ENCODE peak calls at places on chromosomes 6 and 20, in nine cellular contexts. J is GM23248, W is neural progenitor cell, B is PC-3, Y is SK-N-SH, A is GM23338, E is HCT116, Q is hepatocyte, L is MM.1S. X is an unnamed sample.

GRCh38 chr20:19909696-19910095 is 107.5 kb upstream of the NAA20 start:
- DNase-seq in Q (no peak), W (no peak), Y (no peak), B (no peak), E (no peak), L (no peak), J (peak), A (no peak), X (no peak)

GRCh38 chr6:111423055-111423633 is 59.9 kb downstream of the REV3L start:
- DNase-seq in E (no peak), L (no peak), B (peak), Y (no peak), J (peak), W (no peak), Q (no peak), A (no peak), X (no peak)

GRCh38 chr6:149185799-149186357 is 131.6 kb upstream of the TAB2 start:
- DNase-seq in Q (no peak), W (no peak), J (no peak), Y (no peak), B (no peak), E (no peak), L (no peak), A (no peak), X (no peak)

GRCh38 chr6:119060255-119060907 is 18.1 kb downstream of the FAM184A start:
- DNase-seq in E (no peak), L (no peak), Q (no peak), J (no peak), B (no peak), A (no peak), W (no peak), Y (no peak), X (no peak)

GRCh38 chr6:156174026-156174880 is 602.9 kb upstream of the ARID1B start:
- DNase-seq in L (no peak), Q (no peak), A (no peak), W (no peak), B (peak), E (no peak), J (no peak), Y (no peak), X (no peak)

GRCh38 chr6:4355241-4355640 is 219.9 kb upstream of the ECI2 start:
- DNase-seq in L (no peak), E (peak), Y (no peak), J (peak), A (no peak), Q (no peak), B (peak), W (peak), X (no peak)

GRCh38 chr20:19903168-19903676 is 113.9 kb upstream of the NAA20 start:
- DNase-seq in Y (no peak), L (peak), B (no peak), W (no peak), Q (peak), A (peak), J (no peak), E (no peak), X (peak)

GRCh38 chr6:45132059-45132458 is 196.1 kb upstream of the RUNX2 start:
- DNase-seq in E (no peak), Q (no peak), J (peak), Y (no peak), A (no peak), L (no peak), B (peak), W (no peak), X (no peak)

GRCh38 chr6:105397987-105398386 is 4.9 kb downstream of the PREP start:
- DNase-seq in Y (no peak), A (peak), B (no peak), E (no peak), Q (no peak), L (no peak), J (no peak), W (peak), X (no peak)

DNA sequence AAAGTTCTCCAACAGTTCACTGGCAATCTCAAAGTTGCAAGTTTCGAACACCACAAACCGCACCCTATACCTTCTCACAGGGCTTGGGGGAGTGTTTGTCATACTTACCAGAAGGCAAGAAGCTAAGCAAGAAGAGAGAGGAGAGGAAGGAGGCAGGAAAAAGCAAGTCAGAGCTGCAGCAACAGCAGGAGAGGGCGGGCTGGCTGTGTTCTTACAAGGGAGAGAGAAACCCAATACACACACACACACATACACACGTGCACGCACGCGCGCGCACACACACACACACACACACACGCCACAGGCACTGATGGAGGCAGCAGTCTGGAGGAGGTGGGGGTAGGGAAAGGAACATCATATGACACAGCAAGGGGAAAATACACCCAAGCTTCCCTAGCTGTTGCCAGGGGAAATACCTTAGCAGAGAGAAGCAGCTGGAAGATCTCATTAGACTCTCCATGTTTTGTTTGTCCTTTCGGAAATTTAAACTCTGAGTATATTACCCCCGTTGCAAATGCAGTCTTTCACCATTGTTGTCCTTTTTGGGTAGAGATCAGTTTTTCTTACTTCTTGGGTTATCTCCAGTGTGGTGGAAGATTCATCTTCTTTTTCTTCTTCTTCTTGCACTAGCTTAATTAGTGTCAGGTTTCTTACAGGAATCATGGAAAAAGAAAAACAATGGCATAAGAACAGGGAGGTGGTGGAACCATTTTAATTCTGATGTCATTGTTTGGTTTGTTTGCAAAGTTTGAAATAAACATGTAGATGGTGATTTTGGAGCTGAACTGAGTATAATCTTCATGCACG is at the start of gene TXLNB:
- DNase-seq in W (peak), L (peak), Y (no peak), J (peak), A (peak), B (no peak), Q (peak), E (peak), X (peak)
- H3K4me3 ChIP-seq in W (no peak), L (peak), Y (no peak), J (peak), A (no peak), B (no peak), Q (no peak), E (no peak), X (peak)

DNA sequence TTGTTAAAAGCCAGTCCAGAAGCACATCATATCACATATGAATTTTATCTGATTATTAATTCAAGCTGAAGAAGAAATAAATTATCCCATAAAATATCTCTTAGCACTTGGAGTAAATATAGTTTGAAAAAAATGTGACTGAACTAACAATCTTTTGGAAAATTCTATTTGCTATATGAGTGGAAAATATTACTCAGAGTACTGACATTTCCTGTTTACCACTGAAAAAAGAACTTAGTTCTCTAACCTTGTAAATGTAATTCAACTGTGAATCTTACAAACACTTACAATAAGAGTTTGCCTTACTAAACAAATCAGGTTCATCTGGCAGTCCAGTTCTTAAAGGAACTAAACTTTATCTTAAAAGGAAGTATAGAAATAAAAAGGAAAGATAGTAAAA is 44.2 kb downstream of the MOXD1 start:
- DNase-seq in Q (no peak), J (peak), Y (no peak), E (no peak), W (no peak), L (no peak), B (peak), A (no peak), X (no peak)
- H3K4me2 ChIP-seq in Q (peak), J (peak), Y (no peak), E (no peak), W (no peak), L (no peak), B (peak), A (no peak), X (peak)

GRCh38 chr6:72937160-72937559 is 288.1 kb downstream of the KHDC1L start:
- DNase-seq in A (no peak), E (no peak), Y (no peak), B (no peak), L (no peak), W (no peak), J (no peak), Q (no peak), X (no peak)

GRCh38 chr6:72938104-72938503 is 287.2 kb downstream of the KHDC1L start:
- DNase-seq in B (no peak), Y (no peak), W (no peak), A (no peak), L (no peak), J (no peak), Q (no peak), E (no peak), X (no peak)

GRCh38 chr6:72930733-72931132 is 294.6 kb downstream of the KHDC1L start:
- DNase-seq in B (no peak), W (no peak), E (no peak), Y (no peak), A (no peak), J (no peak), Q (no peak), L (no peak), X (no peak)

GRCh38 chr6:72931325-72931903 is 293.9 kb downstream of the KHDC1L start:
- DNase-seq in A (peak), E (no peak), Y (no peak), B (no peak), W (no peak), L (no peak), J (no peak), Q (no peak), X (no peak)

DNA sequence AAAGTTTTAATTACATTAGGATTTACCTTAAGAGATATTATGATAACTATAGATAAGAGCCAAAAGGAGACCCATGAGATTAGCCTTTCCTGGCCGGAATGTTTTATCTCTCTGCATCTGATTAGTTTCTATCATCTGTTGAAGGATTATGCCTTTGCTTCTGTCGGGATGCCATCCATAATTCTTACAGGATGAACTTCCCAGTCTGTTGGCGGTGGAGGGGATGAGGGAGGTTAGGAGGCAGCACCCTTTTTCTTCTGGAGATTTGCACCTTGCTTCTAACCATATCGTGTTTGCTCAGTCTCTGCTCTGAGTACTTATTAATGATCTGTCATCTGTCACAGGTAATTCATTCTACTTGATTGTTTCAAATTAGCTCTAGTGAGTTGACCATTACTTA is 292.1 kb downstream of the KHDC1L start:
- DNase-seq in A (no peak), B (no peak), Y (no peak), Q (no peak), L (no peak), E (no peak), W (no peak), J (no peak), X (no peak)
- TF ChIP-seq EZH2phosphoT487 in A (no peak), B (no peak), Y (no peak), Q (no peak), L (no peak), E (no peak), W (no peak), J (no peak), X (no peak)

GRCh38 chr20:31515775-31516107 is 1.5 kb downstream of the HM13 start:
- DNase-seq in Q (no peak), E (no peak), J (peak), Y (no peak), A (peak), L (peak), W (no peak), B (no peak), X (peak)

GRCh38 chr20:31516651-31517050 is 2.4 kb downstream of the HM13 start:
- DNase-seq in J (no peak), W (no peak), Y (no peak), B (no peak), L (peak), A (no peak), Q (no peak), E (no peak), X (no peak)

GRCh38 chr20:31516166-31516565 is 1.9 kb downstream of the HM13 start:
- DNase-seq in A (no peak), B (no peak), Y (no peak), Q (no peak), W (no peak), L (no peak), E (no peak), J (peak), X (no peak)

GRCh38 chr20:31515072-31515774 is 981 bp downstream of the HM13 start:
- DNase-seq in B (no peak), W (no peak), J (no peak), A (no peak), E (no peak), Y (no peak), L (no peak), Q (no peak), X (no peak)

DNA sequence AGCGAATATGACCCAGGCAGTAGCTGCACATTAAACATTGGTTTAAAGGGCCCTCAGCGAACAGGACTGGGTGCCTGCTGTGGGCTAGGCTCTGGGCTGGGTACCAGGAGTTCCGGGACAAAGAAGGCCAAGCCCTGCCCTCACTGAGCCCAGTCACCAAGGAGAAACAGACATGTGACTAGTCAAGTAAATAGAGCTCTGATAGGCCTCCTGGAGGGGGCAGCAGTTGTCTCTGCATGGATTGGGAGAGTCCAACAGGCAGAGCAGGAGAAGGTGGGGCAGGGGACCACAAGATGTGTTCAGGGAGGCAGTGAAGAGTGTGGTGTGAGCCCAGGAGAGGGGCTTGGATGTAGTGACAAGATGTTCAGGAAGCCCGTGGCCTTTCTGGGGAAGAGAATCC is 3.1 kb downstream of the HM13 start:
- DNase-seq in W (peak), E (peak), Q (peak), L (no peak), J (peak), A (peak), Y (peak), B (peak), X (no peak)
- H3K4me3 ChIP-seq in W (no peak), E (no peak), Q (no peak), L (peak), J (peak), A (peak), Y (peak), B (no peak), X (no peak)

GRCh38 chr20:54025166-54025835 is 45.1 kb downstream of the BCAS1 start:
- DNase-seq in B (no peak), J (peak), Y (no peak), L (no peak), E (no peak), A (peak), W (no peak), Q (no peak), X (no peak)
- H3K4me2 ChIP-seq in B (no peak), J (peak), Y (no peak), L (no peak), E (no peak), A (peak), W (no peak), Q (no peak), X (no peak)

GRCh38 chr6:56953597-56954388 is 1.1 kb upstream of the BEND6 start:
- DNase-seq in B (no peak), J (peak), Q (peak), A (peak), L (peak), E (no peak), Y (peak), W (peak), X (no peak)
- TF ChIP-seq EZH2phosphoT487 in B (no peak), J (no peak), Q (no peak), A (no peak), L (no peak), E (no peak), Y (no peak), W (peak), X (no peak)

GRCh38 chr20:21512634-21513180 is 1.2 kb downstream of the NKX2-2 start:
- DNase-seq in Y (peak), B (no peak), Q (no peak), E (no peak), L (no peak), W (peak), J (no peak), A (no peak), X (no peak)
- H3K4me3 ChIP-seq in Y (peak), B (peak), Q (no peak), E (no peak), L (no peak), W (no peak), J (peak), A (peak), X (no peak)

DNA sequence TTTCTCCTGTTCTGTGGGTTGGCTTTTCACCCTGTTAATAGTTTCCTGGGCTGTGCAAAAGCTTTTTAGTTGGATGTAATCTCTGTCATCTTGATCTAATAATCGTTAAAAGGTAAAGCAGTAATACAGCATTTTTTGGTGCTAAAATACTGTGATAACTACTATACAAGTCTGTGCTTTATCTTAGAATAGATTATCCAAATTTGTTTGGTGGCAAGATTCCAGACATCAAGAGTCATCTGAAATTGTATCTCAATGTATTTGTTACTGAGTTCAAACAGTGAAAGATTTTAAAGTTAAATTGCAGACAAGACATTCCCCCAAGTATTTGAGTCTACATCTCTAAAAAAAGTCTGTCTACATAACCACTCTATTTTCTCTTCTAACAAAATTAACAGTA is 18.8 kb downstream of the TBPL1 start:
- DNase-seq in B (no peak), A (no peak), W (no peak), L (no peak), E (no peak), Q (no peak), Y (no peak), J (no peak), X (no peak)
- H3K4me2 ChIP-seq in B (no peak), A (no peak), W (no peak), L (no peak), E (no peak), Q (no peak), Y (no peak), J (no peak), X (no peak)